ENCODE peak calls at places on chromosomes 7 and 10, in four cellular contexts. O is AG08395; D is stimulated activated CD8-positive, alpha-beta memory T cell treated with anti-CD3 and anti-CD28 coated beads, Interleukin-7, amount 100 ng/mL, for 4 hours; R is A172. H is an unnamed sample.

GRCh38 chr10:121195524-121195910 is 344.4 kb downstream of the WDR11 start:
- DNase-seq in O (no peak), D (no peak), R (no peak), H (no peak)

GRCh38 chr10:11936389-11937152 is 106.0 kb downstream of the UPF2 start:
- DNase-seq in O (no peak), D (no peak), R (no peak), H (no peak)

GRCh38 chr7:84041649-84042048 is 152.9 kb downstream of the SEMA3A start:
- DNase-seq in O (no peak), D (no peak), R (no peak), H (no peak)

GRCh38 chr10:128275405-128275804 is 149.2 kb upstream of the MKI67 start:
- DNase-seq in O (no peak), D (no peak), R (no peak), H (no peak)

GRCh38 chr10:88728107-88728763 is 22.2 kb downstream of the LIPK start:
- DNase-seq in O (no peak), D (no peak), R (no peak), H (no peak)

GRCh38 chr7:71479231-71479630 is 347.3 kb downstream of the GALNT17 start:
- DNase-seq in O (no peak), D (no peak), R (no peak), H (no peak)

GRCh38 chr7:21920931-21921330 is 24.8 kb downstream of the CDCA7L start:
- DNase-seq in O (no peak), D (no peak), R (no peak), H (no peak)

GRCh38 chr10:24202181-24202570 is 6.8 kb upstream of the KIAA1217 start:
- DNase-seq in O (no peak), D (no peak), R (no peak), H (no peak)

GRCh38 chr7:111184960-111185359 is 94.0 kb downstream of the LRRN3 start:
- DNase-seq in O (no peak), D (no peak), R (no peak), H (no peak)

GRCh38 chr10:119424591-119424975 is 117.9 kb downstream of the RGS10 start:
- DNase-seq in O (no peak), D (no peak), R (no peak), H (no peak)

H was measured in T-helper 22 cell.